ENCODE peak calls at places on chromosomes 2 and 18, in nine cellular contexts. D, Q, B, X, K, G, T, I and C are unnamed samples.

GRCh38 chr18:79515331-79515730 is 119.6 kb downstream of the NFATC1 start:
- DNase-seq in D (peak), Q (no peak), B (no peak), X (peak), K (no peak), G (no peak), T (no peak), I (no peak), C (no peak)

GRCh38 chr2:109279243-109279860 is 150.3 kb downstream of the SH3RF3 start:
- DNase-seq in D (no peak), Q (no peak), B (no peak), X (no peak), K (no peak), G (peak), T (no peak), I (no peak), C (no peak)

GRCh38 chr2:239139566-239139965 is 261.3 kb downstream of the HDAC4 start:
- DNase-seq in D (no peak), Q (no peak), B (no peak), X (no peak), K (no peak), G (no peak), T (no peak), I (no peak), C (no peak)

GRCh38 chr2:183079335-183079775 is 808 bp downstream of the DUSP19 start:
- DNase-seq in D (no peak), Q (peak), B (peak), X (no peak), K (no peak), G (no peak), T (no peak), I (no peak), C (peak)

GRCh38 chr2:233761040-233761769 is 1.1 kb downstream of the UGT1A1 start:
- DNase-seq in D (no peak), Q (peak), B (no peak), X (no peak), K (no peak), G (peak), T (no peak), I (no peak), C (no peak)

GRCh38 chr2:231803739-231804138 is 17.5 kb downstream of the COPS7B start:
- DNase-seq in D (no peak), Q (no peak), B (no peak), X (no peak), K (no peak), G (no peak), T (no peak), I (no peak), C (no peak)

GRCh38 chr2:131044078-131044756 is 49.0 kb downstream of the FAM168B start:
- DNase-seq in D (no peak), Q (no peak), B (no peak), X (no peak), K (no peak), G (no peak), T (no peak), I (peak), C (no peak)

GRCh38 chr18:58105206-58105907 is 61.3 kb downstream of the NEDD4L start:
- DNase-seq in D (no peak), Q (peak), B (no peak), X (no peak), K (no peak), G (no peak), T (no peak), I (no peak), C (no peak)

GRCh38 chr2:96954490-96954846 is 31.9 kb downstream of the FAM178B start:
- DNase-seq in D (no peak), Q (peak), B (no peak), X (no peak), K (no peak), G (no peak), T (no peak), I (no peak), C (no peak)

GRCh38 chr2:221780281-221780688 is 208.2 kb upstream of the EPHA4 start:
- DNase-seq in D (no peak), Q (peak), B (no peak), X (no peak), K (peak), G (peak), T (peak), I (no peak), C (no peak)